ENCODE peak calls at places on chromosome 18, in eight cellular contexts. R is HepG2; Y is CD8-positive, alpha-beta memory T cell; Q is effector memory CD4-positive, alpha-beta T cell; Z is small intestine; L is CD8-positive, alpha-beta T cell; S is spleen; X is kidney. W is an unnamed sample.

GRCh38 chr18:75810481-75810880 is 383.0 kb upstream of the SMIM21 start:
- DNase-seq in R (no peak), Y (no peak), Q (no peak), Z (no peak), L (no peak), S (no peak), X (no peak), W (no peak)

GRCh38 chr18:7415081-7415894 is 151.8 kb upstream of the PTPRM start:
- DNase-seq in R (no peak), Y (no peak), Q (no peak), Z (no peak), L (no peak), S (no peak), X (no peak), W (no peak)

GRCh38 chr18:70659026-70659726 is 370.3 kb downstream of the SOCS6 start:
- DNase-seq in R (no peak), Y (peak; percentile 41), Q (no peak), Z (no peak), L (peak; percentile 86), S (no peak), X (no peak), W (no peak)

GRCh38 chr18:11149441-11150270 is at the start of gene PIEZO2:
- DNase-seq in R (peak; percentile 68), Y (no peak), Q (no peak), Z (peak; percentile 17), L (no peak), S (peak; percentile 81), X (peak; percentile 83), W (peak; percentile 88)

GRCh38 chr18:32289480-32290075 is 99.7 kb downstream of the MEP1B start:
- DNase-seq in R (peak; percentile 66), Y (no peak), Q (no peak), Z (peak; percentile 83), L (no peak), S (no peak), X (no peak), W (peak; percentile 41)

GRCh38 chr18:51070545-51070944 is 40.5 kb downstream of the SMAD4 start:
- DNase-seq in R (no peak), Y (no peak), Q (no peak), Z (no peak), L (no peak), S (no peak), X (no peak), W (peak; percentile 47)

GRCh38 chr18:22432672-22433137 is 15.0 kb upstream of the CTAGE1 start:
- DNase-seq in R (no peak), Y (no peak), Q (no peak), Z (peak; percentile 99), L (no peak), S (no peak), X (peak; percentile 86), W (peak; percentile 93)

GRCh38 chr18:26804474-26804873 is 61.0 kb downstream of the AQP4 start:
- DNase-seq in R (no peak), Y (no peak), Q (no peak), Z (peak; percentile 2), L (no peak), S (no peak), X (no peak), W (no peak)

GRCh38 chr18:22709288-22710060 is 223.7 kb upstream of the RBBP8 start:
- DNase-seq in R (no peak), Y (no peak), Q (no peak), Z (no peak), L (no peak), S (no peak), X (no peak), W (no peak)

GRCh38 chr18:55384551-55385275 is 203.3 kb downstream of the TCF4 start:
- DNase-seq in R (peak; percentile 7), Y (no peak), Q (no peak), Z (peak; percentile 8), L (no peak), S (no peak), X (no peak), W (no peak)

GRCh38 chr18:46755315-46756171 is 1.3 kb downstream of the ST8SIA5 start:
- DNase-seq in R (no peak), Y (no peak), Q (no peak), Z (no peak), L (no peak), S (no peak), X (no peak), W (no peak)

GRCh38 chr18:75462178-75462832 is 34.8 kb upstream of the SMIM21 start:
- DNase-seq in R (no peak), Y (no peak), Q (no peak), Z (no peak), L (no peak), S (no peak), X (no peak), W (no peak)

GRCh38 chr18:48612511-48612910 is 73.7 kb downstream of the CTIF start:
- DNase-seq in R (no peak), Y (no peak), Q (no peak), Z (no peak), L (no peak), S (peak; percentile 59), X (peak; percentile 23), W (no peak)

GRCh38 chr18:24060644-24061043 is 46.1 kb downstream of the TTC39C start:
- DNase-seq in R (peak; percentile 56), Y (no peak), Q (no peak), Z (no peak), L (no peak), S (no peak), X (no peak), W (no peak)

GRCh38 chr18:46416706-46417638 is 240.0 kb downstream of the LOXHD1 start:
- DNase-seq in R (no peak), Y (no peak), Q (no peak), Z (no peak), L (no peak), S (no peak), X (no peak), W (no peak)

GRCh38 chr18:8468911-8469310 is 140.3 kb upstream of the RAB12 start:
- DNase-seq in R (no peak), Y (no peak), Q (no peak), Z (no peak), L (no peak), S (no peak), X (no peak), W (peak; percentile 33)

GRCh38 chr18:49016648-49017539 is 66.1 kb upstream of the SMAD7 start:
- DNase-seq in R (peak; percentile 78), Y (no peak), Q (no peak), Z (peak; percentile 68), L (no peak), S (peak; percentile 64), X (peak; percentile 91), W (peak; percentile 82)

GRCh38 chr18:45734944-45735343 is 11.0 kb downstream of the SLC14A1 start:
- DNase-seq in R (no peak), Y (no peak), Q (no peak), Z (no peak), L (no peak), S (no peak), X (no peak), W (no peak)

GRCh38 chr18:40866013-40866644 is 1088.9 kb upstream of the PIK3C3 start:
- DNase-seq in R (no peak), Y (no peak), Q (no peak), Z (no peak), L (no peak), S (no peak), X (no peak), W (peak; percentile 14)

GRCh38 chr18:32439802-32440201 is 30.9 kb downstream of the GAREM1 start:
- DNase-seq in R (no peak), Y (no peak), Q (no peak), Z (no peak), L (no peak), S (no peak), X (no peak), W (no peak)

GRCh38 chr18:61845212-61845611 is 47.6 kb downstream of the RNF152 start:
- DNase-seq in R (no peak), Y (no peak), Q (no peak), Z (no peak), L (no peak), S (no peak), X (no peak), W (no peak)
- H3K36me3 ChIP-seq in R (no peaks in the 10 kb centered on the region), Y (no peaks in the 10 kb centered on the region), Q (no peaks in the 10 kb centered on the region), Z (no peaks in the 10 kb centered on the region), L (no peaks in the 10 kb centered on the region), S (no peaks in the 10 kb centered on the region), X (peaks cover 6% of the 10 kb centered on the region), W (no peaks in the 10 kb centered on the region)

DNA sequence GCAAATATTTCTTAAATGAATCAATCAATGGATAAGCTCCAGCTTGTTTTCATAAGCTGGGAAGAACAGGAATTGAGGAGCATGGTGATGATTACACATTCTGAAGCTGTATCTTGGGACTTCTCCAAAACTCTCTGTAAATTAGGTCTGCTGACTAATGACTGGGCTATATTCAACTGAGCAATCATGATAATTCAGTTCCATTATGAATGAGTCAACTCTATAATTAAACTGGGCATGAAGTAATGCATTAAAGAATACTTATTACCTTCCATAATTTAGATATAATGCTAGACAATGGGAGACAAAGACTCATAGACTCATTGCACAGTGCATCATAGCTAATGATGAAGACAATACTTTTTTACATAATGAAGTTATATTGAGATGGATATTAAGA is 207.4 kb downstream of the CBLN2 start:
- DNase-seq in R (no peak), Y (no peak), Q (no peak), Z (no peak), L (no peak), S (no peak), X (no peak), W (no peak)
- H3K9me3 ChIP-seq in R (no peaks in the 10 kb centered on the region), Y (no peaks in the 10 kb centered on the region), Q (no peaks in the 10 kb centered on the region), Z (no peaks in the 10 kb centered on the region), L (no peaks in the 10 kb centered on the region), S (no peaks in the 10 kb centered on the region), X (no peaks in the 10 kb centered on the region), W (no peaks in the 10 kb centered on the region)

DNA sequence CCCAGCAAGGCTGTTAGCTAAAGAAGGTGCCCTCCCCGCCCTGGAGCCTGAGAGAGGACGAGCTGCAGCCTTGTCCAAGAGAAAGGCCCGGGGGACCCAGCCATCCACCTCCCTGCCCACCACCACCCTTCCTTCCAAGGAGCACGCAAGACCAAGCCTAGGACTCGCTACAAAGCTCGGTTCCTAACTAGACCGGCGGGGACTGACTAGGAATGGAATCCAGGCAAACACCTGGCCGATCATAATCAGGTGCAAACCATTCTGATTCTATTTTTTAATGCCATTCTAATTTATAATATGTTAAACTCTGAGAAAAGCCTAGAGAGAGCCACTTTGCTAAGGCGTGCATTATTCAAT is 19.7 kb upstream of the TUBB6 start:
- DNase-seq in R (no peak), Y (no peak), Q (no peak), Z (no peak), L (no peak), S (peak; percentile 2), X (no peak), W (no peak)
- H3K4me3 ChIP-seq in R (peak overlapping the region; percentile 53), Y (no peak overlapping the region), Q (no peak overlapping the region), Z (no peak overlapping the region), L (no peak overlapping the region), S (peak overlapping the region; percentile 57), X (peak overlapping the region; percentile 13), W (peak overlapping the region; percentile 20)

GRCh38 chr18:59328683-59329082 is 10.2 kb upstream of the CPLX4 start:
- DNase-seq in R (no peak), Y (no peak), Q (no peak), Z (no peak), L (no peak), S (no peak), X (no peak), W (no peak)

GRCh38 chr18:59332986-59333385 is 14.5 kb upstream of the CPLX4 start:
- DNase-seq in R (no peak), Y (no peak), Q (no peak), Z (no peak), L (no peak), S (no peak), X (no peak), W (no peak)
- H3K36me3 ChIP-seq in R (peaks cover 81% of the 10 kb centered on the region), Y (peaks cover 38% of the 10 kb centered on the region), Q (peaks cover 56% of the 10 kb centered on the region), Z (peaks cover 19% of the 10 kb centered on the region), L (peaks cover 20% of the 10 kb centered on the region), S (peaks cover 92% of the 10 kb centered on the region), X (peaks cover 36% of the 10 kb centered on the region), W (peaks cover 67% of the 10 kb centered on the region)